ENCODE peak calls at places on chromosomes 3 and 15, in six cellular contexts. V is fibroblast of lung, A is ELF-1, Z is NCI-H1092, C is left cardiac atrium, O is cardiac muscle cell. G is an unnamed sample.

GRCh38 chr3:160598865-160599264 is 33.5 kb upstream of the KPNA4 start:
- DNase-seq in A (no peak), O (no peak), Z (no peak), V (no peak), C (no peak), G (no peak)

GRCh38 chr15:73442968-73443367 is at the start of gene REC114:
- DNase-seq in O (no peak), Z (no peak), V (no peak), C (no peak), A (no peak), G (no peak)

GRCh38 chr3:53617893-53618523 is 123.6 kb downstream of the CACNA1D start:
- DNase-seq in O (no peak), V (no peak), Z (no peak), A (no peak), C (peak), G (no peak)

GRCh38 chr15:52679232-52680040 is at the start of gene ATOSA:
- DNase-seq in V (peak), C (peak), A (peak), Z (peak), O (peak), G (peak)

GRCh38 chr3:148126962-148127361 is 570.7 kb upstream of the AGTR1 start:
- DNase-seq in C (no peak), A (no peak), O (no peak), V (no peak), Z (no peak), G (no peak)

GRCh38 chr15:40901053-40901443 is 6.8 kb downstream of the VPS18 start:
- DNase-seq in Z (no peak), C (no peak), V (no peak), O (no peak), A (no peak), G (no peak)

GRCh38 chr3:182331356-182331755 is 461.9 kb upstream of the ATP11B start:
- DNase-seq in A (no peak), O (no peak), V (no peak), Z (no peak), C (no peak), G (no peak)

GRCh38 chr3:157471051-157471450 is 32.2 kb downstream of the VEPH1 start:
- DNase-seq in V (peak), Z (no peak), O (no peak), C (no peak), A (no peak), G (no peak)

GRCh38 chr15:74365619-74366445 is 1.6 kb downstream of the CYP11A1 start:
- DNase-seq in V (peak), Z (no peak), O (peak), C (peak), A (peak), G (peak)

GRCh38 chr3:142180761-142181362 is 31.5 kb upstream of the TFDP2 start:
- DNase-seq in C (peak), O (peak), Z (no peak), A (peak), V (peak), G (peak)

GRCh38 chr15:96593735-96594134 is 263.2 kb downstream of the NR2F2 start:
- DNase-seq in A (no peak), Z (no peak), V (no peak), O (no peak), C (no peak), G (no peak)

GRCh38 chr3:193906849-193907410 is 229.0 kb upstream of the HES1 start:
- DNase-seq in A (no peak), O (no peak), Z (no peak), V (no peak), C (no peak), G (no peak)

GRCh38 chr3:60598668-60599067 is 652.6 kb downstream of the FHIT start:
- DNase-seq in Z (no peak), V (peak), O (no peak), A (no peak), C (no peak), G (no peak)

GRCh38 chr3:35044185-35044584 is 595.1 kb upstream of the ARPP21 start:
- DNase-seq in Z (no peak), O (no peak), A (no peak), C (no peak), V (no peak), G (no peak)

GRCh38 chr3:10950476-10951294 is 41.9 kb upstream of the SLC6A1 start:
- DNase-seq in C (peak), O (peak), Z (no peak), A (peak), V (peak), G (peak)

GRCh38 chr15:64507293-64507802 is 47.0 kb downstream of the ZNF609 start:
- DNase-seq in V (peak), O (peak), A (peak), Z (no peak), C (peak), G (no peak)

GRCh38 chr3:171049831-171050444 is 23.4 kb upstream of the SLC2A2 start:
- DNase-seq in A (peak), V (peak), O (peak), C (peak), Z (peak), G (peak)

GRCh38 chr15:28913171-28913765 is 27.5 kb downstream of the APBA2 start:
- DNase-seq in O (peak), Z (no peak), C (no peak), A (no peak), V (no peak), G (no peak)

GRCh38 chr3:196207159-196207832 is 3.9 kb downstream of the ZDHHC19 start:
- DNase-seq in Z (no peak), V (no peak), C (no peak), A (peak), O (no peak), G (no peak)

GRCh38 chr3:125055165-125055912 is 458 bp downstream of the HEG1 start:
- DNase-seq in V (no peak), Z (no peak), O (peak), C (peak), A (no peak), G (no peak)

GRCh38 chr15:62524848-62525247 is 359.8 kb upstream of the C2CD4B start:
- DNase-seq in V (no peak), A (no peak), Z (no peak), O (no peak), C (no peak), G (no peak)

GRCh38 chr3:127395663-127396320 is 107.9 kb upstream of the PRR20G start:
- DNase-seq in O (peak), V (no peak), Z (no peak), C (no peak), A (peak), G (no peak)

GRCh38 chr3:23607184-23607847 is 198.4 kb upstream of the UBE2E1 start:
- DNase-seq in A (no peak), V (no peak), C (no peak), O (peak), Z (no peak), G (no peak)

GRCh38 chr3:111971533-111971932 is 7.3 kb upstream of the ABHD10 start:
- DNase-seq in A (no peak), C (peak), O (no peak), Z (peak), V (no peak), G (no peak)

GRCh38 chr15:66142341-66142740 is 111.2 kb downstream of the MEGF11 start:
- DNase-seq in A (no peak), O (no peak), V (no peak), C (no peak), Z (no peak), G (no peak)

GRCh38 chr3:197507081-197507480 is 48.7 kb downstream of the BDH1 start:
- DNase-seq in A (no peak), V (no peak), O (no peak), C (no peak), Z (no peak), G (no peak)